ENCODE peak calls at places on chromosomes 4 and X, in ten cellular contexts. S is astrocyte of the cerebellum; I is cardiac muscle cell; B is choroid plexus epithelial cell; Z is GM06990; U is mesendoderm; P is adipocyte; C is fibroblast of mammary gland; G is epithelial cell of esophagus; D is CD8-positive, alpha-beta memory T cell. V is an unnamed sample.

GRCh38 chr4:476501-476900 is 22.5 kb downstream of the ZNF721 start:
- DNase-seq in G (no peak), U (no peak), B (peak), D (no peak), P (peak), I (peak), C (peak), Z (no peak), S (no peak), V (no peak)

GRCh38 chr4:155954939-155955338 is 1.3 kb upstream of the CTSO start:
- DNase-seq in C (no peak), I (no peak), B (peak), P (no peak), D (no peak), G (no peak), U (no peak), Z (no peak), S (no peak), V (no peak)

GRCh38 chr4:37453361-37454262 is 209.1 kb downstream of the NWD2 start:
- DNase-seq in G (peak), U (peak), C (no peak), B (peak), P (peak), I (peak), Z (peak), D (peak), S (no peak), V (peak)

GRCh38 chr4:105859233-105859632 is 36.0 kb upstream of the NPNT start:
- DNase-seq in I (peak), U (no peak), C (peak), G (peak), P (peak), S (peak), D (no peak), B (peak), Z (peak), V (no peak)

GRCh38 chr4:177182156-177182555 is 127.5 kb upstream of the NEIL3 start:
- DNase-seq in U (peak), B (peak), S (no peak), I (peak), C (peak), Z (no peak), G (no peak), D (no peak), P (peak), V (no peak)

GRCh38 chr4:171846232-171846631 is 33.0 kb downstream of the GALNTL6 start:
- DNase-seq in U (peak), Z (no peak), P (peak), C (peak), D (no peak), B (peak), G (peak), I (peak), S (peak), V (peak)

GRCh38 chrX:2188840-2189239 is 311.9 kb downstream of the DHRSX start:
- DNase-seq in I (no peak), S (no peak), C (no peak), D (no peak), B (peak), Z (no peak), G (no peak), U (no peak), P (no peak), V (no peak)

GRCh38 chrX:41275661-41276609 is 58.0 kb upstream of the DDX3X start:
- DNase-seq in P (peak), C (peak), S (no peak), I (peak), Z (peak), D (peak), B (peak), G (peak), U (peak), V (peak)

GRCh38 chr4:147096667-147097604 is 151.3 kb upstream of the TTC29 start:
- DNase-seq in S (peak), Z (no peak), I (peak), B (peak), U (peak), D (peak), C (peak), P (peak), G (peak), V (no peak)

GRCh38 chr4:169117591-169118081 is 107.6 kb upstream of the CBR4 start:
- DNase-seq in Z (no peak), I (peak), G (peak), D (no peak), C (peak), S (no peak), B (peak), P (peak), U (no peak), V (no peak)

GRCh38 chr4:17619416-17620105 is 5.1 kb downstream of the MED28 start:
- DNase-seq in Z (no peak), D (no peak), G (peak), I (no peak), P (peak), C (peak), U (no peak), S (no peak), B (peak), V (no peak)
- H3K4me3 ChIP-seq in Z (no peak), D (no peak), G (no peak), I (no peak), P (peak), C (peak), U (no peak), S (no peak), B (no peak), V (no peak)

DNA sequence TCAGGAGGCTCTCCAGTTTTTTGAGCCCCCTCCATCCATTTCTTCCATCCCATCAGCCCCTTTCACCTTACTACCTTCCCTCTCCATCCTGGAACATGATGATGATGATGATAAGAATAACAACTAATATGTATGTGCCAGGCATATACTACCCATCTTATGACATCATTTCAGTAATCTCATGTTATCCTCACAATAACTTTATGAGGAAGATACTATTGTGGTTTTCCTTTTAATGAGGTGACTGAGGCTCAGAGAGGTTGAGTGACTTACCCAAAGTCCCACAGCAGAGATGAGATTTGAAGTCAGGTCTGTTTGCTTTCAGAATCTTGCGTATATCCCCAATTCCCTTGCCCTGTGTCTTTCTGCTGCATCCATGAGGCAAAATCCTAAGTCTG is 55.1 kb downstream of the RTL9 start:
- DNase-seq in D (no peak), P (no peak), Z (no peak), U (no peak), S (no peak), B (no peak), G (no peak), C (no peak), I (no peak), V (no peak)
- H3K4me3 ChIP-seq in D (no peak), P (no peak), Z (no peak), U (no peak), S (no peak), B (no peak), G (no peak), C (no peak), I (no peak), V (no peak)

GRCh38 chrX:66728818-66729271 is 90.0 kb upstream of the EDA2R start:
- DNase-seq in G (peak), B (peak), P (peak), U (peak), Z (peak), S (peak), C (peak), D (peak), I (peak), V (peak)
- H3K4me3 ChIP-seq in G (peak), B (peak), P (peak), U (peak), Z (peak), S (peak), C (peak), D (peak), I (peak), V (no peak)

GRCh38 chrX:153939573-153939972 is 4.7 kb upstream of the NAA10 start:
- DNase-seq in G (no peak), B (no peak), D (no peak), Z (no peak), U (no peak), S (no peak), C (no peak), I (no peak), P (no peak), V (no peak)

GRCh38 chrX:153944800-153945150 is 332 bp upstream of the RENBP start:
- DNase-seq in U (no peak), C (no peak), B (no peak), I (no peak), S (no peak), Z (no peak), P (no peak), G (no peak), D (no peak), V (no peak)

GRCh38 chrX:153938226-153938786 is 3.5 kb upstream of the NAA10 start:
- DNase-seq in C (no peak), Z (no peak), I (no peak), S (no peak), D (no peak), G (no peak), U (no peak), B (no peak), P (no peak), V (no peak)

GRCh38 chrX:153944140-153944799 is at the start of gene RENBP:
- DNase-seq in D (no peak), S (no peak), B (no peak), C (no peak), I (no peak), G (no peak), P (no peak), Z (no peak), U (peak), V (no peak)

DNA sequence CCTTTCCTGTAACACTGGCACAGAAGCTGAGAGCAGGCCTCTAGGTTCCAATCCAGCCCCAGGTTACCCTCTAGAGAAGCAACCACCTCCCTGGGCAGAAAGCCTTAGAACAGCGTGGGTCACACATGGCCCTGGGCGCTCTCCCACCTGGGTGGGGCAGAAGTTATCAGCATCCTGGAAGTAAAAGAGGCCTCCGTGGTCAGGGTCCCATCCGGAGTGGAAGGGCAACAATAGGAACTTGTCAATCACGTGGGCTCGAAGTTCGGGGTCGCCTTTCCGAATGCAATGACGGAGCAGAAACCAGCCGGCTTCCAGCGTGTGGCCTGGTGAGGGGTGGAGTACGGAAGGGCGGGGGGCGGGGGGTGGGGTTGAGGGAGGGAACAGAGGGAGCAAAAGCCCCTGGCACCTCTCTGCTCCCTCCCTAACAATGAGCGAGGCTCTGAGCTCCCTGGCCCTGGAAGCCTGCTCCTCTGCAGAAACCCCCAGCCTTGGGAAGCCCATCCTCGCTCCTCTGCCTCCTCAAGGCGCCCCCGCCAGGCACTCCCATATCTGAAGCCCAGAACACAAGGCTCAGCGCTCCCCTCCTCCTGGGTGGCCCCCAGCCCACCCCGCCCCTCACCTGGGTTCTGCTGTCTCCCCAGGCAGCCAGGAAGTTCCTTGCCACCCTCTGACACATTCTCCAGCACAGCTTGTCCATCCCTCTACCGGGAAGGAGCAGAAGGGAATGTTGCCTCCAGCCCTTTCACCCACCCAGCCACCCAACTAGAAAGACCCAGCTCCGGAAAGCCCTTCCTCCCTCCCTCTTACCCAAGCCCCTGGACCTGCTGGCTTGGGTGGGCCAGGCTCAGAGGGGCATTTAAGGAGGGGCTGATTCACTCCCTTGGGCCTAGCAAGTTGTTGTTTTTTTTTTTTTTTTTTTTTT is 2.9 kb downstream of the RENBP start:
- DNase-seq in S (no peak), C (no peak), B (no peak), P (no peak), U (peak), G (no peak), Z (no peak), I (no peak), D (no peak), V (no peak)
- H3K4me3 ChIP-seq in S (no peak), C (no peak), B (no peak), P (no peak), U (no peak), G (no peak), Z (no peak), I (no peak), D (no peak), V (no peak)

DNA sequence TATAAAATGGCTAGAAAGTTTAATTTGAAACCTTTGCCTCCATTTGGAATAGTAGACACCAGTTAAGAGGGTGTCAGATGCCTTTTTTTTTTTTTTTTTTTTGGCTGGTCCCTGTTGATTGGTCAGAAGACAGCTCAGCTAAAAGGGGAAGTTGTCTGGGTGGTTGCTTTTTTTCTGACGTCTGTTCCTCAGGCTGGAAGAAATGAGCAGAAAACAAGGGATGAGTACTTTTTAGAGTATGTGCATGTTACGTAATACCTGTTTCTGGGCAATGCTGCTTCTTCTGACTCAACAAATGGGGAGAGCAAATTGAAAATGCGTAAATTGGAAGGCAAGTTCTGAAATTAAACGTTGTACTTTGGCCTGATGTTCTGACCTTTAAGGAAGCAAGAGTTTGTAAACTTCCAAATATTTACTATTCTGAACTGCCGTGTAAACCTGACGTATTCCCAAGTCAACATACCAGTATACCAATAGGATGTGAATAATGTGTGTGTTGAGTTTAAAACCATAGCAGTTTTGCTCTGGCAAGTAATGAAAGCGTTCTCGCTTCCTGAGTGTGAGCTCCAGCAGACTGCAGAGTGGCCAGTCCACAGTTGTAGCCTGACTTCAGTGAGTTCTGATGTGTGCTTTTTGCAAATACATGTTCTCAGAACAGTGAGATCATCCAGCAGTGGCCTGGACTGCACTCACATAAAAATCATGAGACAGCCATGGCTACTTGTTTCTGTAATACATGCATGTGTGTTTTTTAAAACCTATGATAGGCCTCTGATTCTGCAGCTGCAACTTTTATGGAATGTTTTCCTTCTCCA is 1.7 kb downstream of the SAT1 start:
- DNase-seq in I (peak), B (peak), G (peak), U (no peak), P (peak), D (no peak), S (peak), Z (no peak), C (peak), V (no peak)
- H3K4me3 ChIP-seq in I (peak), B (peak), G (peak), U (no peak), P (peak), D (peak), S (peak), Z (peak), C (peak), V (peak)

GRCh38 chr4:131348258-131348657 is 1800.8 kb upstream of the PCDH10 start:
- DNase-seq in G (no peak), P (no peak), U (no peak), S (no peak), B (no peak), D (no peak), Z (peak), I (no peak), C (no peak), V (no peak)

GRCh38 chr4:131344761-131345160 is 1804.3 kb upstream of the PCDH10 start:
- DNase-seq in Z (no peak), P (no peak), C (no peak), B (no peak), I (no peak), S (no peak), U (no peak), D (no peak), G (no peak), V (no peak)

GRCh38 chr4:131347816-131348215 is 1801.3 kb upstream of the PCDH10 start:
- DNase-seq in B (no peak), Z (no peak), D (no peak), P (no peak), C (no peak), S (no peak), G (no peak), I (no peak), U (no peak), V (no peak)
- H3K4me3 ChIP-seq in B (no peak), Z (no peak), D (no peak), P (no peak), C (no peak), S (no peak), G (no peak), I (no peak), U (no peak), V (no peak)